ENCODE peak calls at places on chromosome 2, in four cellular contexts. N, S, C and A are unnamed samples.

GRCh38 chr2:145685323-145686050 is 1165.6 kb upstream of the ZEB2 start:
- DNase-seq in C (no peak), N (peak), S (no peak), A (no peak)

GRCh38 chr2:21910832-21911507 is 787.2 kb downstream of the TDRD15 start:
- DNase-seq in N (no peak), S (no peak), C (no peak), A (no peak)

GRCh38 chr2:200405599-200406298 is 99.3 kb downstream of the SPATS2L start:
- DNase-seq in S (peak), C (peak), N (peak), A (peak)

GRCh38 chr2:234427081-234428058 is 69.5 kb downstream of the ARL4C start:
- DNase-seq in C (peak), S (no peak), N (peak), A (peak)

GRCh38 chr2:210162466-210163124 is 8.6 kb downstream of the KANSL1L start:
- DNase-seq in N (no peak), S (no peak), C (no peak), A (no peak)

GRCh38 chr2:676647-677055 is 555 bp downstream of the TMEM18 start:
- DNase-seq in N (peak), S (peak), C (peak), A (peak)

GRCh38 chr2:30282081-30282480 is 50.7 kb downstream of the LBH start:
- DNase-seq in N (no peak), S (no peak), C (no peak), A (no peak)

GRCh38 chr2:42124051-42124813 is 44.9 kb upstream of the EML4 start:
- DNase-seq in S (no peak), N (peak), C (no peak), A (no peak)

GRCh38 chr2:119862127-119862889 is 102.6 kb downstream of the PTPN4 start:
- DNase-seq in N (no peak), S (no peak), C (no peak), A (no peak)